ENCODE peak calls at places on chromosome 1, in four cellular contexts. X, Z, I and F are unnamed samples.

GRCh38 chr1:55140546-55140983 is 74.6 kb downstream of the USP24 start:
- DNase-seq in Z (peak; percentile 96), X (peak; percentile 83), I (peak; percentile 84), F (peak; percentile 87)

GRCh38 chr1:2258996-2259395 is 30.9 kb downstream of the SKI start:
- DNase-seq in I (peak; percentile 88), X (no peak), Z (no peak), F (no peak)

GRCh38 chr1:41495171-41495948 is 10.9 kb upstream of the EDN2 start:
- DNase-seq in X (no peak), Z (peak; percentile 70), I (no peak), F (peak; percentile 76)

GRCh38 chr1:29415156-29415830 is 179.0 kb downstream of the PTPRU start:
- DNase-seq in X (no peak), Z (peak; percentile 70), I (no peak), F (peak; percentile 77)

GRCh38 chr1:76799700-76800099 is 67.6 kb upstream of the ST6GALNAC5 start:
- DNase-seq in I (no peak), X (no peak), Z (no peak), F (no peak)

GRCh38 chr1:117959364-117959763 is 29.8 kb downstream of the WDR3 start:
- DNase-seq in Z (no peak), X (no peak), I (no peak), F (no peak)

GRCh38 chr1:218671573-218671972 is 326.4 kb downstream of the TGFB2 start:
- DNase-seq in X (no peak), Z (no peak), I (no peak), F (no peak)

GRCh38 chr1:155282488-155283086 is 5.3 kb downstream of the HCN3 start:
- DNase-seq in X (no peak), I (no peak), Z (no peak), F (peak; percentile 27)

GRCh38 chr1:11279152-11279551 is 6.2 kb downstream of the UBIAD1 start:
- DNase-seq in Z (no peak), I (no peak), X (no peak), F (no peak)

GRCh38 chr1:108327534-108328462 is 83.9 kb upstream of the NBPF4 start:
- DNase-seq in X (peak; percentile 3), Z (peak; percentile 52), I (no peak), F (no peak)

GRCh38 chr1:8257621-8258020 is 60.3 kb upstream of the SLC45A1 start:
- DNase-seq in X (no peak), Z (no peak), I (no peak), F (no peak)

GRCh38 chr1:59020151-59020997 is 236.5 kb upstream of the JUN start:
- DNase-seq in X (peak; percentile 66), Z (no peak), I (peak; percentile 85), F (no peak)

GRCh38 chr1:196455697-196456096 is 152.5 kb downstream of the KCNT2 start:
- DNase-seq in Z (no peak), I (no peak), X (no peak), F (no peak)

GRCh38 chr1:48223372-48224081 is 1.0 kb downstream of the SLC5A9 start:
- DNase-seq in Z (no peak), I (peak; percentile 85), X (no peak), F (no peak)

GRCh38 chr1:173663159-173663558 is 6.5 kb downstream of the ANKRD45 start:
- DNase-seq in X (no peak), Z (no peak), I (no peak), F (no peak)

GRCh38 chr1:59703918-59704378 is 110.8 kb upstream of the HOOK1 start:
- DNase-seq in Z (no peak), I (no peak), X (no peak), F (no peak)

GRCh38 chr1:76669624-76670023 is 197.7 kb upstream of the ST6GALNAC5 start:
- DNase-seq in X (no peak), I (no peak), Z (no peak), F (no peak)

GRCh38 chr1:1286313-1287261 is 6.4 kb downstream of the SCNN1D start:
- DNase-seq in Z (no peak), I (no peak), X (no peak), F (no peak)

GRCh38 chr1:56710646-56711045 is 65.5 kb downstream of the PRKAA2 start:
- DNase-seq in X (no peak), I (no peak), Z (no peak), F (no peak)

GRCh38 chr1:50969611-50970507 is at the start of gene CDKN2C:
- DNase-seq in Z (peak; percentile 61), X (peak; percentile 82), I (peak; percentile 88), F (peak; percentile 90)

GRCh38 chr1:145999321-146000024 is 3.1 kb upstream of the TXNIP start:
- DNase-seq in Z (no peak), X (no peak), I (peak; percentile 80), F (no peak)

GRCh38 chr1:34549199-34549598 is 205.6 kb upstream of the GJB5 start:
- DNase-seq in X (no peak), I (peak; percentile 47), Z (peak; percentile 80), F (no peak)

GRCh38 chr1:240765732-240766363 is 153.9 kb upstream of the GREM2 start:
- DNase-seq in X (no peak), I (no peak), Z (peak; percentile 41), F (no peak)

GRCh38 chr1:224168859-224169380 is 14.1 kb upstream of the DEGS1 start:
- DNase-seq in X (peak; percentile 52), I (no peak), Z (no peak), F (no peak)

GRCh38 chr1:226457307-226457712 is 49.4 kb upstream of the PARP1 start:
- DNase-seq in X (no peak), Z (peak; percentile 93), I (peak; percentile 62), F (no peak)

GRCh38 chr1:39681999-39682398 is 9.2 kb downstream of the HPCAL4 start:
- DNase-seq in I (no peak), X (no peak), Z (no peak), F (no peak)

GRCh38 chr1:246760426-246761347 is 36.5 kb downstream of the SCCPDH start:
- DNase-seq in I (no peak), X (no peak), Z (no peak), F (no peak)

GRCh38 chr1:228723921-228724320 is 11.4 kb upstream of the RHOU start:
- DNase-seq in I (no peak), Z (no peak), X (no peak), F (no peak)

GRCh38 chr1:184387871-184388670 is 1.2 kb downstream of the C1orf21 start:
- DNase-seq in I (peak; percentile 67), X (peak; percentile 45), Z (peak; percentile 45), F (peak; percentile 42)
- H3K4me1 ChIP-seq in I (no peaks in the 10 kb centered on the region), X (peaks cover 10% of the 10 kb centered on the region), Z (peaks cover 60% of the 10 kb centered on the region), F (peaks cover 10% of the 10 kb centered on the region)

GRCh38 chr1:64072089-64072835 is 131.2 kb upstream of the UBE2U start:
- DNase-seq in X (peak; percentile 13), Z (peak; percentile 17), I (no peak), F (no peak)
- H3K4me1 ChIP-seq in X (peaks cover 15% of the 10 kb centered on the region), Z (peaks cover 45% of the 10 kb centered on the region), I (no peaks in the 10 kb centered on the region), F (no peaks in the 10 kb centered on the region)

GRCh38 chr1:36913523-36914060 is 120.7 kb downstream of the GRIK3 start:
- DNase-seq in Z (peak; percentile 34), X (no peak), I (no peak), F (no peak)
- H3K4me1 ChIP-seq in Z (no peaks in the 10 kb centered on the region), X (no peaks in the 10 kb centered on the region), I (no peaks in the 10 kb centered on the region), F (no peaks in the 10 kb centered on the region)

DNA sequence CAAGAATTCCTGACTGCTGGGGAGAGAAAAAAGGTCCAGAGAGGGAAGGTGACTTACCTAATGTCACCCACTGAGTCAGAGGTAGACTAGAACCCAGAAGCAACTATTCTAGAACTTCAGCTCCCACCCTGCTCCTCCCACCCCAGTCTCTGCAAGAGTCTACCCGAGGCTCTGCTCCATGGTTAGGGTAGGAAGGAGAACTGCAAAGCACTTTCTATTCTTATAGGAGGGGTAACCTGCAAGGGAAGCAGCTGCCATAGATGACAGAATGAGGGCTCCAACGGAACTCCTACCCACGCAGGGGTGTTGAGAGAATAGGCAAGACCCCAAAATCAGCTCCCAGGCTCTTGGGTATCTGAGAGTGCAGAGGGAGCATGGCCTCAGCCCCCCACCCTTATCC is 4.3 kb downstream of the SLC9A1 start:
- DNase-seq in Z (no peak), X (no peak), I (no peak), F (no peak)
- H3K4me1 ChIP-seq in Z (peaks cover 25% of the 10 kb centered on the region), X (peaks cover 34% of the 10 kb centered on the region), I (peaks cover 22% of the 10 kb centered on the region), F (peaks cover 27% of the 10 kb centered on the region)

GRCh38 chr1:180593382-180593781 is 34.6 kb downstream of the OVAAL start:
- DNase-seq in I (no peak), X (no peak), Z (no peak), F (no peak)
- H3K4me1 ChIP-seq in I (no peaks in the 10 kb centered on the region), X (no peaks in the 10 kb centered on the region), Z (no peaks in the 10 kb centered on the region), F (no peaks in the 10 kb centered on the region)

GRCh38 chr1:66929999-66930822 is 5.4 kb downstream of the MIER1 start:
- DNase-seq in X (peak; percentile 96), I (peak; percentile 98), Z (peak; percentile 96), F (peak; percentile 85)
- H3K4me1 ChIP-seq in X (peaks cover 25% of the 10 kb centered on the region), I (peaks cover 6% of the 10 kb centered on the region), Z (peaks cover 40% of the 10 kb centered on the region), F (peaks cover 47% of the 10 kb centered on the region)

GRCh38 chr1:89760496-89760895 is 60.3 kb upstream of the LRRC8D start:
- DNase-seq in X (no peak), Z (no peak), I (no peak), F (no peak)

GRCh38 chr1:89759036-89759435 is 61.8 kb upstream of the LRRC8D start:
- DNase-seq in I (no peak), Z (no peak), X (no peak), F (no peak)

GRCh38 chr1:89758127-89758526 is 62.7 kb upstream of the LRRC8D start:
- DNase-seq in X (no peak), Z (no peak), I (no peak), F (no peak)

GRCh38 chr1:89755593-89755992 is 65.2 kb upstream of the LRRC8D start:
- DNase-seq in I (no peak), X (no peak), Z (no peak), F (no peak)

DNA sequence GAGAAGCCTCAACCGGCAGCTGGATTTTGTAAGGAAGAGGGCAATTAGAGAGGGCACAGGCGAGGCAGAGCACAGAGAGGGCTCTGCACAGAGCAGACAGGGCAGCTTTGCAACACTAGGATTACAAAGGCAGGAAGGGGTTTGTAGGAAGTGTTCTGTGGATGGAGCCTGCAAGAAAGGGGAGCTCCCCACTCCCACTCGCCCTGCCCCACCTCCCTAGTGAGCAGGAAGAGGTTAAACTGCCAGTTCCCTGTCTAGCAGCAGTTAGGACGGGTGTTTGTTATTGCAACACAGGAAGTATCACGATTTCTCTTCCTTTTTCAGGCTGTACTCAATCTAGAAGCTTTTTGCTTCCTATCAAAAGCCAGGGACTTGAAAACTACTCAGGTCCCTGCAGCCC is 63.3 kb upstream of the LRRC8D start:
- DNase-seq in Z (no peak), X (peak; percentile 44), I (peak; percentile 52), F (no peak)
- H3K4me1 ChIP-seq in Z (peaks cover 9% of the 10 kb centered on the region), X (peaks cover 3% of the 10 kb centered on the region), I (peaks cover 5% of the 10 kb centered on the region), F (no peaks in the 10 kb centered on the region)

GRCh38 chr1:182617075-182617429 is 12.9 kb upstream of the RGS16 start:
- DNase-seq in I (no peak), Z (no peak), X (no peak), F (no peak)
- H3K4me1 ChIP-seq in I (peaks cover 10% of the 10 kb centered on the region), Z (peaks cover 62% of the 10 kb centered on the region), X (peaks cover 23% of the 10 kb centered on the region), F (peaks cover 33% of the 10 kb centered on the region)

DNA sequence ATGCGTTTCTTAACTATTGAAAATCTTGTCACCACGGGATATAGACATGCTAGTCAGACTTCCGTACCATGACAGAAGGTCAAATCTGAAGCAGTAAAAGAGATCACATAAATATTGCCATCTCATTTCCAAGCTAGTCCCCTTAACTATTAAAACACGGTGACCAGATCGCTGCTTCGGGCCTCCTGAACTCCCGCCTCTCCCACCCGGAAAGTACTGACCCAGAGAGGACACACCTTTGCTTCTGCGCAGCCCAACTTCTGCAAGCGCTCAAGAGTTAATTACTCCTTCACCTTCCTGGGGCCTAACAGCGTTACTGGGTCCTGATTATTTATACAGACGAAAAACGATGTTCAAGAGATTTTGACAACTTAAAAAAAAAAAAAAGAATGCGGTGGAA is 747 bp downstream of the SORT1 start:
- DNase-seq in I (peak; percentile 57), Z (no peak), X (no peak), F (peak; percentile 31)
- H3K4me1 ChIP-seq in I (peaks cover 11% of the 10 kb centered on the region), Z (peaks cover 28% of the 10 kb centered on the region), X (peaks cover 24% of the 10 kb centered on the region), F (peaks cover 37% of the 10 kb centered on the region)